ENCODE peak calls at places on chromosome 18, in four cellular contexts. R, D, F and H are unnamed samples.

GRCh38 chr18:59787998-59788875 is 91.0 kb upstream of the CCBE1 start:
- DNase-seq in R (no peak), D (peak), F (peak), H (no peak)

GRCh38 chr18:37334494-37335125 is 231.0 kb downstream of the CELF4 start:
- DNase-seq in R (no peak), D (peak), F (no peak), H (no peak)

GRCh38 chr18:36680042-36680441 is 148.8 kb downstream of the TPGS2 start:
- DNase-seq in R (no peak), D (no peak), F (no peak), H (no peak)

GRCh38 chr18:52339891-52340371 is at the start of gene DCC:
- DNase-seq in R (peak), D (peak), F (peak), H (no peak)

GRCh38 chr18:13710460-13710859 is 15.9 kb downstream of the FAM210A start:
- DNase-seq in R (no peak), D (no peak), F (peak), H (no peak)

GRCh38 chr18:20971886-20972267 is 139.7 kb downstream of the ROCK1 start:
- DNase-seq in R (no peak), D (peak), F (no peak), H (no peak)

GRCh38 chr18:35756506-35757117 is 175.1 kb downstream of the GALNT1 start:
- DNase-seq in R (peak), D (peak), F (peak), H (no peak)

GRCh38 chr18:63098014-63098981 is 221.3 kb downstream of the BCL2 start:
- DNase-seq in R (no peak), D (no peak), F (no peak), H (no peak)

GRCh38 chr18:70758780-70759179 is 469.9 kb downstream of the SOCS6 start:
- DNase-seq in R (no peak), D (no peak), F (no peak), H (no peak)

GRCh38 chr18:76565238-76566173 is 70.5 kb upstream of the ZNF516 start:
- DNase-seq in R (peak), D (peak), F (peak), H (peak)
- H3K4me3 ChIP-seq in R (no peak), D (peak), F (peak), H (peak)

DNA sequence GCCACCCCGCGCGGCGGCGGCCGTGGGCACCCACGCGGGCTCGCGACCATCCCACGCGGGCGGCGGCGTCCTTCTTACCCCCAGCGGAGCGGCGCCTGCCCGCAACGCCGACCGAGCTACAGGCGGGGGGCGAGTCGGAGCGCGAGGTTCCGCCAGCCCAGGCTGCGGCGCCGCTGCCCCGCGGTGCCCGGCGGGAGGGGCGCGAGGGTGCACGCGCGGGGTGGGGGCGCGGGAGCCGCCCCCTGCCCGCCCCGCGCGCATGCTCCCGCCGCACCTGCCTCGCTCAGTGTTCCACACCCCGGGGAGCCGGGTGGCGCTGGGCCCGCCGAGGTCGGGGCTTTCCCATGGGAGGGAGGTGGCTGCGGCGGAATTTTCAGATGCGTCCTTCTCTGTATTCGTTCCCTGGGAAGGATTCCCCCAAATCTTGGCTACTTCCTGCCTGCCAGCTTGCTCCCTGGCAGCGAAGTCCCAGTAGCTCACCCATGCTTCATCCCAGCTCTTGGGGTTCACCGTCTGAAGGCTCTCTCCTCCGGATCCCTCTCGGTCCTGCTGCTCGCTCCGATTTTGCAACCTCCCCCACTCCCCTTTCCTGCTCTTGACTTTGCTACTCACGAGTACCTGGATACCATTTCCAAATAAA is at the start of gene L3MBTL4:
- DNase-seq in R (peak), D (no peak), F (no peak), H (no peak)
- H3K4me3 ChIP-seq in R (peak), D (peak), F (no peak), H (peak)

DNA sequence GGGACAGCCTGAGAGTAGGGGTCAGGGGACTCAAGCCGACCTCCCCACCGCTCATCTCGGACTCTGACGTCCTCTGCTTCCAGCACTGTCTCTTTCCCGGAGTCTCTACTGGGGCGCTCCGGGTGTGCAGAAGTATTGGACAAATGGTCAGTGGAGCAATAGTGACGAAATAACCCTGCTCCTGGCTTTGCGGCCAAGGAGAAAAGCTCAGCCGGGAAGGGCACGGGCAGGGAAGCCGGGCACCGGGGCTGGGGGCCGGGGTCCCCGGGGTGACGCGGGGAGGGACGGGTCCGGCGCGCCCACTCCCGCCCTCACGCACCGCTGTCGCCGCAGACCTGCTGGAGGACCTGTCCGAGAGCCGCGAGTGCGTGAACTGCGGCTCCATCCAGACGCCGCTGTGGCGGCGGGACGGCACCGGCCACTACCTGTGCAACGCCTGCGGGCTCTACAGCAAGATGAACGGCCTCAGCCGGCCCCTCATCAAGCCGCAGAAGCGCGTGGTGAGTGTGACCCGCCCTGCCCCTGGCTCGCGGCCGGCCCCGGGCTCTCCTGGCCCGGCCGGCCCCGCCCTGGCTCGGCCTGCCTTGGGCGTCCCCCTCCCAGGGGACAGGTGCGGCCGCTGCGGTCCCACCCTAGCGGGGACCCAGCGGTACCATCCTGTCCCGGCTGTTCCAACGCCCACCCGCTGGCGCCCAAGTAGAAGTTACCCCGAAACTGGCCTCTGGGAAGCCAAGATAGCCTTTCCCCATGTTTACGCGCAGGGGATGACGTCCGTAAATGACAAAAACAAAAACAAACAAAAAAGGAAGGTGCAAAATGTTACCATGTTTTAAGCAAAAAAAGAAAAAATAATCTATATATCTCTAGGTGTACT is 7.5 kb downstream of the GATA6 start:
- DNase-seq in R (peak), D (peak), F (no peak), H (no peak)
- H3K4me3 ChIP-seq in R (peak), D (peak), F (no peak), H (peak)

DNA sequence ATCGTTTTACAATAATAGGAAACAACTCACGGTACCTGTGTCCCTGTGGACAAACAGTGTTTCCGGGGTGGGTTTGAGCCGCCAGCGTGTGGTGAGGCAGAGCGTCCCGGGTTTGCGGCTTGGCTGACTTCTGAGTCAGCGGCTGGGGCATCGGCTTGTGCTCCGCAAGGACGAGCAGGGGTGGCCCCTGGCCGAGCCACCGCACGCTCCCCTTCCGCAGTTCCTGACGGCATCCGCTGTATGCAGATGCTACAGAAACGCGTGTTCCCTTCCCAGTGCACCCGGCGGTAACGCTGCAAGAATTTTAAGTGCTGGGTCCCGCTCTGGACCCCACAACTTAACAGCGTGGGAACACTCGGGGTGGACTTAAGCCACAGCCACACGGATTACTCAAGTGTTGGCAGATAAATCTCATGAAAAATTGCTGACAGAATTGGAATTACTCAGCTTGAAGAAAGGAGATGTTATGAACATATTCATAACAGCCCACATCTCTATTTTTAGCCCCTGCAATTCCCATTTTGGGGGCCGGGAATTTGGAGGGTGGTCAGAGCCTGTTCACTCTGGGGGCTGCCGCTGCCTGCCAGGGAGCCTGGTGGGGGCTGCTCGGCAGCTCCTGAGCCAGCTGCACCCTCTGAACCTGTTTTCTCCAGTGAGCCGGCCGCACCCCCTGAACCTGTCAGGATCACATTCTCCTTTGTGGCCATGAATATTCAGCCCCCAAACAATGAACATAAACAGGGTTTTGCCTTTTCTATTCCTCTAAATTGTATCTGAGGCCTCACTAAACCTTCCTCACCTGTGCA is 12.6 kb upstream of the KCNG2 start:
- DNase-seq in R (no peak), D (peak), F (no peak), H (no peak)
- H3K4me3 ChIP-seq in R (no peak), D (no peak), F (no peak), H (no peak)

DNA sequence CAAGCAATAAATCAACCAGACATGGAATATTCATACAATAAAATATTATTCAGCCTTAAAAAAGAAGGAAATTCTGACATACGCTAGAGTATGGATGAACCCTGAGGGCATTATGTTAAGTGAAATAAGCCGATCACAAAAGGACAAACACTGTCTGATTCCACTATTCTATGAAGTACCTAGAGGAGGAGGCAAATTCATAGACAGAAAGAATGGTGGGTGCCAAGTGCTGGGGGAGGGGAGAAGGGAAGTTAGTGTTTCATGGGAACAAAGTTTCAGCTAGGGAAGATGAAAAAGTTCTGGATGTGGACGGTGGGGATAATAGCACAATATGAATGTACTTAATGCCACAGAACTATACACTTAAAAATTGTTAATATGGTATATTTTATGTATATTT is 19.8 kb downstream of the SMAD7 start:
- DNase-seq in R (no peak), D (no peak), F (no peak), H (no peak)
- H3K4me3 ChIP-seq in R (no peak), D (no peak), F (no peak), H (no peak)

GRCh38 chr18:75638223-75638596 is 210.7 kb upstream of the SMIM21 start:
- DNase-seq in R (no peak), D (peak), F (no peak), H (no peak)
- H3K4me3 ChIP-seq in R (no peak), D (no peak), F (no peak), H (peak)

GRCh38 chr18:57889841-57890240 is 86.7 kb upstream of the ATP8B1 start:
- DNase-seq in R (no peak), D (no peak), F (no peak), H (no peak)
- H3K4me3 ChIP-seq in R (no peak), D (no peak), F (no peak), H (no peak)